ENCODE peak calls at places on chromosomes 16 and 17, in seven cellular contexts. N, M, Q, X, G, S and H are unnamed samples.
A peak's percentile ranks its signal among the peaks of the same experiment; 100 is the strongest.

GRCh38 chr17:57403241-57403640 is 146.9 kb downstream of the MSI2 start:
- DNase-seq in N (no peak), M (no peak), Q (no peak), X (no peak), G (no peak), S (no peak), H (no peak)

GRCh38 chr16:30784215-30784614 is 2.8 kb downstream of the ZNF629 start:
- DNase-seq in N (no peak), M (no peak), Q (no peak), X (no peak), G (no peak), S (no peak), H (no peak)

GRCh38 chr16:69501956-69502457 is 63.8 kb upstream of the NFAT5 start:
- DNase-seq in N (no peak), M (no peak), Q (no peak), X (no peak), G (no peak), S (no peak), H (no peak)

GRCh38 chr16:77660311-77660710 is 62.0 kb upstream of the NUDT7 start:
- DNase-seq in N (no peak), M (peak; percentile 35), Q (no peak), X (peak; percentile 53), G (peak; percentile 51), S (no peak), H (peak; percentile 33)

GRCh38 chr17:1153795-1154546 is 25.8 kb downstream of the ABR start:
- DNase-seq in N (no peak), M (peak; percentile 54), Q (no peak), X (peak; percentile 88), G (peak; percentile 67), S (no peak), H (no peak)

GRCh38 chr16:19757762-19758595 is 39.9 kb downstream of the IQCK start:
- DNase-seq in N (no peak), M (no peak), Q (no peak), X (no peak), G (no peak), S (no peak), H (no peak)

GRCh38 chr17:75060434-75061054 is 13.5 kb downstream of the KCTD2 start:
- DNase-seq in N (no peak), M (no peak), Q (no peak), X (no peak), G (peak; percentile 87), S (no peak), H (no peak)

GRCh38 chr17:32341141-32341856 is 674 bp downstream of the C17orf75 start:
- DNase-seq in N (peak; percentile 51), M (peak; percentile 57), Q (peak; percentile 23), X (no peak), G (peak; percentile 57), S (peak; percentile 73), H (peak; percentile 80)

GRCh38 chr16:24986512-24987303 is 28.5 kb downstream of the ARHGAP17 start:
- DNase-seq in N (no peak), M (peak; percentile 1), Q (no peak), X (peak; percentile 69), G (no peak), S (no peak), H (no peak)

GRCh38 chr17:49707608-49708514 is at the start of gene SLC35B1:
- DNase-seq in N (peak; percentile 98), M (peak; percentile 98), Q (peak; percentile 96), X (peak; percentile 100), G (peak; percentile 100), S (peak; percentile 95), H (peak; percentile 99)

GRCh38 chr17:41448506-41448905 is 7.7 kb upstream of the KRT38 start:
- DNase-seq in N (no peak), M (no peak), Q (no peak), X (peak; percentile 17), G (no peak), S (no peak), H (no peak)

GRCh38 chr17:40436631-40437030 is 6.6 kb upstream of the IGFBP4 start:
- DNase-seq in N (no peak), M (no peak), Q (no peak), X (no peak), G (peak; percentile 17), S (no peak), H (no peak)

GRCh38 chr17:38320482-38320881 is 23.3 kb downstream of the GPR179 start:
- DNase-seq in N (no peak), M (no peak), Q (no peak), X (no peak), G (no peak), S (no peak), H (no peak)

GRCh38 chr17:1422907-1423306 is 22.9 kb upstream of the YWHAE start:
- DNase-seq in N (peak; percentile 7), M (no peak), Q (no peak), X (peak; percentile 91), G (no peak), S (no peak), H (no peak)

GRCh38 chr17:76384987-76385891 is 830 bp downstream of the SPHK1 start:
- DNase-seq in N (peak; percentile 53), M (no peak), Q (peak; percentile 48), X (peak; percentile 66), G (peak; percentile 76), S (no peak), H (no peak)

GRCh38 chr16:24834459-24835335 is 11.1 kb upstream of the SLC5A11 start:
- DNase-seq in N (no peak), M (peak; percentile 35), Q (no peak), X (peak; percentile 61), G (peak; percentile 72), S (no peak), H (peak; percentile 48)

GRCh38 chr16:27982184-27982583 is 81.3 kb downstream of the GSG1L start:
- DNase-seq in N (no peak), M (no peak), Q (no peak), X (no peak), G (no peak), S (no peak), H (peak; percentile 20)

GRCh38 chr17:47208744-47209488 is at the start of gene MYL4:
- DNase-seq in N (no peak), M (no peak), Q (no peak), X (no peak), G (peak; percentile 59), S (no peak), H (no peak)

GRCh38 chr16:1592446-1592845 is 19.4 kb downstream of the IFT140 start:
- DNase-seq in N (no peak), M (no peak), Q (no peak), X (no peak), G (peak; percentile 10), S (no peak), H (no peak)

GRCh38 chr16:70252355-70252988 is 732 bp upstream of the EXOSC6 start:
- DNase-seq in N (peak; percentile 34), M (no peak), Q (no peak), X (no peak), G (peak; percentile 53), S (no peak), H (peak; percentile 35)

GRCh38 chr16:89067677-89068076 is 26.0 kb upstream of the ACSF3 start:
- DNase-seq in N (no peak), M (no peak), Q (no peak), X (no peak), G (no peak), S (no peak), H (peak; percentile 76)

GRCh38 chr16:1125471-1125870 is 27.4 kb upstream of the CACNA1H start:
- DNase-seq in N (peak; percentile 34), M (peak; percentile 11), Q (peak; percentile 17), X (peak; percentile 44), G (peak; percentile 60), S (peak; percentile 16), H (no peak)